ENCODE peak calls at places on chromosomes 6 and 20, in six cellular contexts. P is epithelial cell of esophagus, C is IMR-90, L is ovary, N is colonic mucosa, R is HFF-Myc. O is an unnamed sample.

GRCh38 chr6:14066782-14067406 is 50.7 kb upstream of the CD83 start:
- DNase-seq in P (peak), C (peak), L (no peak), N (no peak), R (peak), O (no peak)

GRCh38 chr20:32930181-32930580 is 71.5 kb downstream of the EFCAB8 start:
- DNase-seq in P (no peak), C (no peak), L (no peak), N (no peak), R (no peak), O (no peak)

GRCh38 chr6:141483561-141484061 is 649.1 kb upstream of the GJE1 start:
- DNase-seq in P (peak), C (peak), L (no peak), N (no peak), R (peak), O (no peak)

GRCh38 chr6:10522929-10523573 is 1.9 kb downstream of the GCNT2 start:
- DNase-seq in P (peak), C (no peak), L (no peak), N (no peak), R (no peak), O (no peak)

GRCh38 chr20:57540889-57541288 is 15.9 kb upstream of the CTCFL start:
- DNase-seq in P (no peak), C (no peak), L (no peak), N (peak), R (no peak), O (no peak)

GRCh38 chr20:35953411-35954199 is 697 bp downstream of the SCAND1 start:
- DNase-seq in P (peak), C (peak), L (no peak), N (peak), R (no peak), O (peak)

GRCh38 chr6:15410752-15411151 is 164.9 kb downstream of the JARID2 start:
- DNase-seq in P (no peak), C (no peak), L (no peak), N (no peak), R (no peak), O (no peak)

GRCh38 chr6:123715243-123715863 is 78.6 kb upstream of the TRDN start:
- DNase-seq in P (peak), C (no peak), L (no peak), N (no peak), R (no peak), O (no peak)

GRCh38 chr6:56900784-56901183 is 54.1 kb upstream of the BEND6 start:
- DNase-seq in P (no peak), C (no peak), L (no peak), N (no peak), R (no peak), O (no peak)

GRCh38 chr6:113364781-113365545 is 492.2 kb upstream of the MARCKS start:
- DNase-seq in P (peak), C (peak), L (no peak), N (no peak), R (no peak), O (no peak)

GRCh38 chr6:119158057-119158848 is 79.8 kb upstream of the FAM184A start:
- DNase-seq in P (no peak), C (peak), L (no peak), N (no peak), R (no peak), O (peak)
- H3K4me3 ChIP-seq in P (no peak), C (no peak), L (no peak), N (no peak), R (no peak), O (no peak)

GRCh38 chr6:157668034-157668401 is 155.0 kb upstream of the SNX9 start:
- DNase-seq in P (no peak), C (no peak), L (no peak), N (no peak), R (no peak), O (no peak)
- H3K4me3 ChIP-seq in P (no peak), C (no peak), L (no peak), N (no peak), R (no peak), O (no peak)

GRCh38 chr6:31464252-31465184 is 33.4 kb upstream of the MICB start:
- DNase-seq in P (no peak), C (no peak), L (no peak), N (no peak), R (no peak), O (no peak)
- H3K4me3 ChIP-seq in P (no peak), C (no peak), L (peak), N (peak), R (no peak), O (peak)

GRCh38 chr20:41811456-41811855 is 193.3 kb upstream of the CHD6 start:
- DNase-seq in P (no peak), C (no peak), L (no peak), N (no peak), R (no peak), O (no peak)
- H3K4me3 ChIP-seq in P (no peak), C (no peak), L (no peak), N (no peak), R (no peak), O (no peak)

GRCh38 chr6:129766959-129767728 is 57.2 kb upstream of the ARHGAP18 start:
- DNase-seq in P (peak), C (peak), L (no peak), N (no peak), R (no peak), O (peak)
- H3K4me3 ChIP-seq in P (peak), C (peak), L (peak), N (peak), R (peak), O (peak)

GRCh38 chr6:36788768-36789167 is 50.5 kb downstream of the CPNE5 start:
- DNase-seq in P (peak), C (peak), L (no peak), N (no peak), R (no peak), O (no peak)
- H3K4me3 ChIP-seq in P (no peak), C (no peak), L (no peak), N (no peak), R (no peak), O (no peak)

DNA sequence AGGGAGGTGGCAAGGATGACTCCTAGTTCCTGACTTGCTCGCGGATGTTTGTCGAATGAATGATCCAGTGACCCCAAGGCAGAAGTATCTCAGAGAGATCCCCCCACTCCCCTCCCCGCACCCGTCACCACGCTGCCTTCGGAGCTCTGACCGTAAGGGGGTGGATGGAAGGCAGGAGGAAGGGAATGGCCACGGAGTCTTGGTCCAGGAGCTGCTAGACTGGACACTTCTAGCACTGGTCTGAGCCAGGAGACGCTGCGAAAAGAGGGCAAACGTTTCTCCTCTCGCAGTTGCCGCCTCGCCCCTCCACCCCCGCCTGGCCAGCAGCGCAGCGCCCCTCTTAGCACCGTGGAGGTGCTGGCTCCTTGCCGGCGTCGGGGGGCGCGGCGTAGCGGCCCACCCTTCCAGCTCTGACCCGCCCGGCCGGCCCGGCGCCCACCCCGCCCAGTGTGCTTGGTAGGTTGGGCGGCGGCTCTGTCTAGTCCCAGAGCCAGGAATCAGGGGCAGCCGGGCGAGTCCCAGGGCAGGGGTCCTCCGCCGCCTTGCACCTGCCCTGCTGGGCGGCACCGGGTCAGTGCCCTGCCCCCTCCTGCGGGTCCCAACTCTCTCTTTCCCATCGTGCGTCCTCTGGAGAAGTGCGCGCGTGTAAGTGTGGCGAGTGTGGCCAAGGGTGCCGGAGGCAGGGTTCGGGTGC is 2.4 kb upstream of the DBNDD2 start:
- DNase-seq in P (peak), C (no peak), L (no peak), N (peak), R (no peak), O (peak)
- H3K4me3 ChIP-seq in P (peak), C (peak), L (peak), N (peak), R (peak), O (peak)

DNA sequence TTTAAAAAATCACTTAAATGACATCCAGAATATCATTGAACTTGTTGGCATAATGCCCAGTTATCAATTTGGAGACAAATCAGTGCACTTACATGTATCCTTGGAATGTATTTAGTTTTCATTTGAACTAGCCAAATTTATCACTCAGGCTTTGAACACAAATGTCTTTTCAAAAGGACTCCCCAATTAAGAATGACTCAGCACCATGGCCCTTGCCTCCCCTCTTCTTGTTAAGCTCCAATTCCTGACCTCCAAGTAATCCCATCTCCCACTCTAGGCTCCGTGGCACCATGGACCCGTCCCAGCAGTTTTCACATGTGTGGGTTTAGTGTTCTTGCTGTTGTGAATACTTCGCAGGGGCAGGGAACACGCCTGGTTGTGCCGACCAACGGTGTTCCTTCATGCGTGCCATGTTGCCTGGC is 2.7 kb downstream of the AKAP12 start:
- DNase-seq in P (no peak), C (no peak), L (peak), N (no peak), R (no peak), O (no peak)
- H3K4me3 ChIP-seq in P (no peak), C (no peak), L (peak), N (no peak), R (no peak), O (peak)

GRCh38 chr6:62288562-62288961 is 2.5 kb upstream of the KHDRBS2 start:
- DNase-seq in P (no peak), C (no peak), L (no peak), N (no peak), R (no peak), O (no peak)

GRCh38 chr6:62285612-62286469 is at the start of gene KHDRBS2:
- DNase-seq in P (peak), C (no peak), L (peak), N (peak), R (no peak), O (peak)

GRCh38 chr6:62288974-62289373 is 2.9 kb upstream of the KHDRBS2 start:
- DNase-seq in P (no peak), C (no peak), L (no peak), N (no peak), R (no peak), O (no peak)

GRCh38 chr6:62284725-62285124 is 1.3 kb downstream of the KHDRBS2 start:
- DNase-seq in P (no peak), C (no peak), L (no peak), N (no peak), R (no peak), O (no peak)

GRCh38 chr6:62286470-62286843 is 432 bp upstream of the KHDRBS2 start:
- DNase-seq in P (no peak), C (no peak), L (no peak), N (no peak), R (no peak), O (no peak)
- H3K4me3 ChIP-seq in P (no peak), C (no peak), L (peak), N (peak), R (no peak), O (peak)

O was measured in left ventricle myocardium inferior.